ENCODE peak calls at places on chromosomes 3 and 15, in ten cellular contexts. One of them, this sample, is unnamed.

GRCh38 chr3:100590114-100590839 is 19.1 kb upstream of the ADGRG7 start:
- DNase-seq in progenitor cell of endocrine pancreas: peak
- DNase-seq in NCI-H1436: peak
- DNase-seq in ELR: peak
- DNase-seq in stimulated activated CD8-positive, alpha-beta memory T cell treated with anti-CD3 and anti-CD28 coated beads, Interleukin-2, amount 100 ng/mL, for 48 hours: no peak
- DNase-seq in stimulated activated effector memory CD8-positive, alpha-beta T cell treated with anti-CD3 and anti-CD28 coated beads, Interleukin-12 subunit alpha, Interleukin-12 subunit beta, amount 100 ng/mL, for 72 hours: peak
- DNase-seq in B cell: peak
- DNase-seq in neural progenitor cell: peak
- DNase-seq in GM20000: peak
- DNase-seq in SW480: peak
- DNase-seq in this sample: peak

GRCh38 chr3:60363817-60364216 is 887.4 kb downstream of the FHIT start:
- DNase-seq in SW480: peak
- DNase-seq in GM20000: peak
- DNase-seq in NCI-H1436: no peak
- DNase-seq in stimulated activated CD8-positive, alpha-beta memory T cell treated with anti-CD3 and anti-CD28 coated beads, Interleukin-2, amount 100 ng/mL, for 48 hours: no peak
- DNase-seq in stimulated activated effector memory CD8-positive, alpha-beta T cell treated with anti-CD3 and anti-CD28 coated beads, Interleukin-12 subunit alpha, Interleukin-12 subunit beta, amount 100 ng/mL, for 72 hours: no peak
- DNase-seq in neural progenitor cell: no peak
- DNase-seq in ELR: no peak
- DNase-seq in progenitor cell of endocrine pancreas: no peak
- DNase-seq in B cell: no peak
- DNase-seq in this sample: no peak

GRCh38 chr15:70669006-70669602 is 94.3 kb downstream of the UACA start:
- DNase-seq in GM20000: peak
- DNase-seq in stimulated activated effector memory CD8-positive, alpha-beta T cell treated with anti-CD3 and anti-CD28 coated beads, Interleukin-12 subunit alpha, Interleukin-12 subunit beta, amount 100 ng/mL, for 72 hours: no peak
- DNase-seq in neural progenitor cell: no peak
- DNase-seq in ELR: peak
- DNase-seq in stimulated activated CD8-positive, alpha-beta memory T cell treated with anti-CD3 and anti-CD28 coated beads, Interleukin-2, amount 100 ng/mL, for 48 hours: no peak
- DNase-seq in progenitor cell of endocrine pancreas: no peak
- DNase-seq in SW480: no peak
- DNase-seq in B cell: no peak
- DNase-seq in NCI-H1436: no peak
- DNase-seq in this sample: no peak

GRCh38 chr3:13879946-13880810 is at the start of gene WNT7A:
- DNase-seq in GM20000: peak
- DNase-seq in NCI-H1436: no peak
- DNase-seq in neural progenitor cell: peak
- DNase-seq in stimulated activated effector memory CD8-positive, alpha-beta T cell treated with anti-CD3 and anti-CD28 coated beads, Interleukin-12 subunit alpha, Interleukin-12 subunit beta, amount 100 ng/mL, for 72 hours: no peak
- DNase-seq in progenitor cell of endocrine pancreas: peak
- DNase-seq in ELR: peak
- DNase-seq in B cell: peak
- DNase-seq in SW480: peak
- DNase-seq in stimulated activated CD8-positive, alpha-beta memory T cell treated with anti-CD3 and anti-CD28 coated beads, Interleukin-2, amount 100 ng/mL, for 48 hours: peak
- DNase-seq in this sample: no peak

GRCh38 chr3:5227812-5228211 is 40.3 kb downstream of the EDEM1 start:
- DNase-seq in stimulated activated effector memory CD8-positive, alpha-beta T cell treated with anti-CD3 and anti-CD28 coated beads, Interleukin-12 subunit alpha, Interleukin-12 subunit beta, amount 100 ng/mL, for 72 hours: no peak
- DNase-seq in B cell: no peak
- DNase-seq in SW480: no peak
- DNase-seq in NCI-H1436: no peak
- DNase-seq in GM20000: no peak
- DNase-seq in ELR: no peak
- DNase-seq in neural progenitor cell: no peak
- DNase-seq in progenitor cell of endocrine pancreas: no peak
- DNase-seq in stimulated activated CD8-positive, alpha-beta memory T cell treated with anti-CD3 and anti-CD28 coated beads, Interleukin-2, amount 100 ng/mL, for 48 hours: no peak
- DNase-seq in this sample: no peak

GRCh38 chr3:142019794-142020320 is 129.5 kb downstream of the TFDP2 start:
- DNase-seq in NCI-H1436: no peak
- DNase-seq in GM20000: peak
- DNase-seq in neural progenitor cell: no peak
- DNase-seq in progenitor cell of endocrine pancreas: no peak
- DNase-seq in stimulated activated CD8-positive, alpha-beta memory T cell treated with anti-CD3 and anti-CD28 coated beads, Interleukin-2, amount 100 ng/mL, for 48 hours: no peak
- DNase-seq in B cell: no peak
- DNase-seq in stimulated activated effector memory CD8-positive, alpha-beta T cell treated with anti-CD3 and anti-CD28 coated beads, Interleukin-12 subunit alpha, Interleukin-12 subunit beta, amount 100 ng/mL, for 72 hours: no peak
- DNase-seq in ELR: peak
- DNase-seq in SW480: no peak
- DNase-seq in this sample: no peak

GRCh38 chr3:56980798-56981390 is 79.6 kb upstream of the SPATA12 start:
- DNase-seq in ELR: peak
- DNase-seq in GM20000: no peak
- DNase-seq in progenitor cell of endocrine pancreas: no peak
- DNase-seq in stimulated activated effector memory CD8-positive, alpha-beta T cell treated with anti-CD3 and anti-CD28 coated beads, Interleukin-12 subunit alpha, Interleukin-12 subunit beta, amount 100 ng/mL, for 72 hours: peak
- DNase-seq in neural progenitor cell: no peak
- DNase-seq in stimulated activated CD8-positive, alpha-beta memory T cell treated with anti-CD3 and anti-CD28 coated beads, Interleukin-2, amount 100 ng/mL, for 48 hours: peak
- DNase-seq in SW480: peak
- DNase-seq in B cell: no peak
- DNase-seq in NCI-H1436: no peak
- DNase-seq in this sample: no peak

GRCh38 chr3:98824256-98824655 is 61.1 kb downstream of the ST3GAL6 start:
- DNase-seq in stimulated activated effector memory CD8-positive, alpha-beta T cell treated with anti-CD3 and anti-CD28 coated beads, Interleukin-12 subunit alpha, Interleukin-12 subunit beta, amount 100 ng/mL, for 72 hours: no peak
- DNase-seq in NCI-H1436: no peak
- DNase-seq in GM20000: no peak
- DNase-seq in SW480: no peak
- DNase-seq in progenitor cell of endocrine pancreas: no peak
- DNase-seq in neural progenitor cell: no peak
- DNase-seq in B cell: no peak
- DNase-seq in stimulated activated CD8-positive, alpha-beta memory T cell treated with anti-CD3 and anti-CD28 coated beads, Interleukin-2, amount 100 ng/mL, for 48 hours: no peak
- DNase-seq in ELR: peak
- DNase-seq in this sample: no peak

GRCh38 chr3:105802073-105802706 is 66.6 kb downstream of the CBLB start:
- DNase-seq in progenitor cell of endocrine pancreas: no peak
- DNase-seq in GM20000: no peak
- DNase-seq in neural progenitor cell: no peak
- DNase-seq in B cell: no peak
- DNase-seq in SW480: no peak
- DNase-seq in stimulated activated CD8-positive, alpha-beta memory T cell treated with anti-CD3 and anti-CD28 coated beads, Interleukin-2, amount 100 ng/mL, for 48 hours: no peak
- DNase-seq in NCI-H1436: no peak
- DNase-seq in ELR: no peak
- DNase-seq in stimulated activated effector memory CD8-positive, alpha-beta T cell treated with anti-CD3 and anti-CD28 coated beads, Interleukin-12 subunit alpha, Interleukin-12 subunit beta, amount 100 ng/mL, for 72 hours: no peak
- DNase-seq in this sample: no peak

GRCh38 chr15:74201656-74202420 is 749 bp downstream of the STRA6 start:
- DNase-seq in stimulated activated CD8-positive, alpha-beta memory T cell treated with anti-CD3 and anti-CD28 coated beads, Interleukin-2, amount 100 ng/mL, for 48 hours: no peak
- DNase-seq in neural progenitor cell: no peak
- DNase-seq in ELR: peak
- DNase-seq in progenitor cell of endocrine pancreas: no peak
- DNase-seq in stimulated activated effector memory CD8-positive, alpha-beta T cell treated with anti-CD3 and anti-CD28 coated beads, Interleukin-12 subunit alpha, Interleukin-12 subunit beta, amount 100 ng/mL, for 72 hours: no peak
- DNase-seq in SW480: no peak
- DNase-seq in B cell: no peak
- DNase-seq in GM20000: no peak
- DNase-seq in NCI-H1436: no peak
- DNase-seq in this sample: no peak

GRCh38 chr3:149736180-149737100 is 15.8 kb downstream of the COMMD2 start:
- DNase-seq in ELR: peak
- DNase-seq in SW480: peak
- DNase-seq in B cell: no peak
- DNase-seq in stimulated activated effector memory CD8-positive, alpha-beta T cell treated with anti-CD3 and anti-CD28 coated beads, Interleukin-12 subunit alpha, Interleukin-12 subunit beta, amount 100 ng/mL, for 72 hours: no peak
- DNase-seq in NCI-H1436: no peak
- DNase-seq in neural progenitor cell: no peak
- DNase-seq in stimulated activated CD8-positive, alpha-beta memory T cell treated with anti-CD3 and anti-CD28 coated beads, Interleukin-2, amount 100 ng/mL, for 48 hours: no peak
- DNase-seq in GM20000: no peak
- DNase-seq in progenitor cell of endocrine pancreas: no peak
- DNase-seq in this sample: no peak

GRCh38 chr3:47362704-47363103 is 18.1 kb upstream of the PTPN23 start:
- DNase-seq in B cell: no peak
- DNase-seq in stimulated activated CD8-positive, alpha-beta memory T cell treated with anti-CD3 and anti-CD28 coated beads, Interleukin-2, amount 100 ng/mL, for 48 hours: no peak
- DNase-seq in GM20000: no peak
- DNase-seq in progenitor cell of endocrine pancreas: no peak
- DNase-seq in SW480: no peak
- DNase-seq in stimulated activated effector memory CD8-positive, alpha-beta T cell treated with anti-CD3 and anti-CD28 coated beads, Interleukin-12 subunit alpha, Interleukin-12 subunit beta, amount 100 ng/mL, for 72 hours: no peak
- DNase-seq in neural progenitor cell: no peak
- DNase-seq in NCI-H1436: no peak
- DNase-seq in ELR: no peak
- DNase-seq in this sample: peak

GRCh38 chr3:172321035-172321434 is 127.2 kb downstream of the GHSR start:
- DNase-seq in ELR: peak
- DNase-seq in stimulated activated effector memory CD8-positive, alpha-beta T cell treated with anti-CD3 and anti-CD28 coated beads, Interleukin-12 subunit alpha, Interleukin-12 subunit beta, amount 100 ng/mL, for 72 hours: no peak
- DNase-seq in progenitor cell of endocrine pancreas: no peak
- DNase-seq in B cell: no peak
- DNase-seq in neural progenitor cell: no peak
- DNase-seq in GM20000: peak
- DNase-seq in SW480: peak
- DNase-seq in NCI-H1436: no peak
- DNase-seq in stimulated activated CD8-positive, alpha-beta memory T cell treated with anti-CD3 and anti-CD28 coated beads, Interleukin-2, amount 100 ng/mL, for 48 hours: no peak
- DNase-seq in this sample: no peak

GRCh38 chr3:61810953-61811497 is 249.7 kb downstream of the PTPRG start:
- DNase-seq in B cell: no peak
- DNase-seq in GM20000: no peak
- DNase-seq in progenitor cell of endocrine pancreas: no peak
- DNase-seq in SW480: no peak
- DNase-seq in neural progenitor cell: no peak
- DNase-seq in stimulated activated CD8-positive, alpha-beta memory T cell treated with anti-CD3 and anti-CD28 coated beads, Interleukin-2, amount 100 ng/mL, for 48 hours: no peak
- DNase-seq in stimulated activated effector memory CD8-positive, alpha-beta T cell treated with anti-CD3 and anti-CD28 coated beads, Interleukin-12 subunit alpha, Interleukin-12 subunit beta, amount 100 ng/mL, for 72 hours: no peak
- DNase-seq in ELR: no peak
- DNase-seq in NCI-H1436: no peak
- DNase-seq in this sample: no peak

GRCh38 chr15:39250001-39250400 is 330.9 kb upstream of the THBS1 start:
- DNase-seq in SW480: no peak
- DNase-seq in neural progenitor cell: no peak
- DNase-seq in progenitor cell of endocrine pancreas: no peak
- DNase-seq in ELR: no peak
- DNase-seq in B cell: no peak
- DNase-seq in stimulated activated CD8-positive, alpha-beta memory T cell treated with anti-CD3 and anti-CD28 coated beads, Interleukin-2, amount 100 ng/mL, for 48 hours: no peak
- DNase-seq in GM20000: no peak
- DNase-seq in stimulated activated effector memory CD8-positive, alpha-beta T cell treated with anti-CD3 and anti-CD28 coated beads, Interleukin-12 subunit alpha, Interleukin-12 subunit beta, amount 100 ng/mL, for 72 hours: no peak
- DNase-seq in NCI-H1436: no peak
- DNase-seq in this sample: no peak

GRCh38 chr3:189457666-189458065 is 173.5 kb upstream of the TP63 start:
- DNase-seq in ELR: no peak
- DNase-seq in stimulated activated CD8-positive, alpha-beta memory T cell treated with anti-CD3 and anti-CD28 coated beads, Interleukin-2, amount 100 ng/mL, for 48 hours: no peak
- DNase-seq in stimulated activated effector memory CD8-positive, alpha-beta T cell treated with anti-CD3 and anti-CD28 coated beads, Interleukin-12 subunit alpha, Interleukin-12 subunit beta, amount 100 ng/mL, for 72 hours: no peak
- DNase-seq in B cell: no peak
- DNase-seq in progenitor cell of endocrine pancreas: no peak
- DNase-seq in NCI-H1436: no peak
- DNase-seq in neural progenitor cell: no peak
- DNase-seq in SW480: no peak
- DNase-seq in GM20000: no peak
- DNase-seq in this sample: no peak

GRCh38 chr3:51977449-51978142 is 2.7 kb downstream of the ABHD14A start:
- DNase-seq in SW480: no peak
- DNase-seq in stimulated activated CD8-positive, alpha-beta memory T cell treated with anti-CD3 and anti-CD28 coated beads, Interleukin-2, amount 100 ng/mL, for 48 hours: no peak
- DNase-seq in ELR: no peak
- DNase-seq in progenitor cell of endocrine pancreas: no peak
- DNase-seq in neural progenitor cell: no peak
- DNase-seq in stimulated activated effector memory CD8-positive, alpha-beta T cell treated with anti-CD3 and anti-CD28 coated beads, Interleukin-12 subunit alpha, Interleukin-12 subunit beta, amount 100 ng/mL, for 72 hours: no peak
- DNase-seq in B cell: no peak
- DNase-seq in GM20000: no peak
- DNase-seq in NCI-H1436: no peak
- DNase-seq in this sample: peak

GRCh38 chr15:25708391-25708790 is 154.7 kb downstream of the ATP10A start:
- DNase-seq in stimulated activated CD8-positive, alpha-beta memory T cell treated with anti-CD3 and anti-CD28 coated beads, Interleukin-2, amount 100 ng/mL, for 48 hours: no peak
- DNase-seq in GM20000: no peak
- DNase-seq in SW480: no peak
- DNase-seq in NCI-H1436: no peak
- DNase-seq in neural progenitor cell: no peak
- DNase-seq in ELR: no peak
- DNase-seq in progenitor cell of endocrine pancreas: no peak
- DNase-seq in stimulated activated effector memory CD8-positive, alpha-beta T cell treated with anti-CD3 and anti-CD28 coated beads, Interleukin-12 subunit alpha, Interleukin-12 subunit beta, amount 100 ng/mL, for 72 hours: no peak
- DNase-seq in B cell: no peak
- DNase-seq in this sample: no peak

GRCh38 chr3:134839422-134839821 is 44.4 kb downstream of the EPHB1 start:
- DNase-seq in SW480: no peak
- DNase-seq in neural progenitor cell: no peak
- DNase-seq in NCI-H1436: no peak
- DNase-seq in stimulated activated effector memory CD8-positive, alpha-beta T cell treated with anti-CD3 and anti-CD28 coated beads, Interleukin-12 subunit alpha, Interleukin-12 subunit beta, amount 100 ng/mL, for 72 hours: no peak
- DNase-seq in progenitor cell of endocrine pancreas: no peak
- DNase-seq in B cell: no peak
- DNase-seq in stimulated activated CD8-positive, alpha-beta memory T cell treated with anti-CD3 and anti-CD28 coated beads, Interleukin-2, amount 100 ng/mL, for 48 hours: no peak
- DNase-seq in GM20000: no peak
- DNase-seq in ELR: no peak
- DNase-seq in this sample: no peak

GRCh38 chr15:46277994-46278885 is 643.4 kb downstream of the SQOR start:
- DNase-seq in neural progenitor cell: peak
- DNase-seq in stimulated activated effector memory CD8-positive, alpha-beta T cell treated with anti-CD3 and anti-CD28 coated beads, Interleukin-12 subunit alpha, Interleukin-12 subunit beta, amount 100 ng/mL, for 72 hours: no peak
- DNase-seq in progenitor cell of endocrine pancreas: no peak
- DNase-seq in stimulated activated CD8-positive, alpha-beta memory T cell treated with anti-CD3 and anti-CD28 coated beads, Interleukin-2, amount 100 ng/mL, for 48 hours: no peak
- DNase-seq in GM20000: no peak
- DNase-seq in ELR: no peak
- DNase-seq in B cell: no peak
- DNase-seq in NCI-H1436: peak
- DNase-seq in SW480: no peak
- DNase-seq in this sample: no peak

GRCh38 chr15:57732526-57733331 is 26.2 kb downstream of the POLR2M start:
- DNase-seq in stimulated activated effector memory CD8-positive, alpha-beta T cell treated with anti-CD3 and anti-CD28 coated beads, Interleukin-12 subunit alpha, Interleukin-12 subunit beta, amount 100 ng/mL, for 72 hours: peak
- DNase-seq in SW480: peak
- DNase-seq in progenitor cell of endocrine pancreas: peak
- DNase-seq in B cell: no peak
- DNase-seq in ELR: peak
- DNase-seq in GM20000: peak
- DNase-seq in NCI-H1436: peak
- DNase-seq in neural progenitor cell: peak
- DNase-seq in stimulated activated CD8-positive, alpha-beta memory T cell treated with anti-CD3 and anti-CD28 coated beads, Interleukin-2, amount 100 ng/mL, for 48 hours: peak
- DNase-seq in this sample: peak

GRCh38 chr15:65824031-65824743 is 32.1 kb upstream of the DENND4A start:
- DNase-seq in NCI-H1436: peak
- DNase-seq in B cell: no peak
- DNase-seq in progenitor cell of endocrine pancreas: peak
- DNase-seq in GM20000: peak
- DNase-seq in stimulated activated effector memory CD8-positive, alpha-beta T cell treated with anti-CD3 and anti-CD28 coated beads, Interleukin-12 subunit alpha, Interleukin-12 subunit beta, amount 100 ng/mL, for 72 hours: no peak
- DNase-seq in neural progenitor cell: peak
- DNase-seq in ELR: peak
- DNase-seq in SW480: peak
- DNase-seq in stimulated activated CD8-positive, alpha-beta memory T cell treated with anti-CD3 and anti-CD28 coated beads, Interleukin-2, amount 100 ng/mL, for 48 hours: no peak
- DNase-seq in this sample: no peak

GRCh38 chr3:146750196-146750595 is 145.1 kb upstream of the PLSCR5 start:
- DNase-seq in stimulated activated effector memory CD8-positive, alpha-beta T cell treated with anti-CD3 and anti-CD28 coated beads, Interleukin-12 subunit alpha, Interleukin-12 subunit beta, amount 100 ng/mL, for 72 hours: no peak
- DNase-seq in GM20000: no peak
- DNase-seq in B cell: no peak
- DNase-seq in progenitor cell of endocrine pancreas: no peak
- DNase-seq in neural progenitor cell: no peak
- DNase-seq in NCI-H1436: no peak
- DNase-seq in SW480: no peak
- DNase-seq in ELR: peak
- DNase-seq in stimulated activated CD8-positive, alpha-beta memory T cell treated with anti-CD3 and anti-CD28 coated beads, Interleukin-2, amount 100 ng/mL, for 48 hours: no peak
- DNase-seq in this sample: no peak

GRCh38 chr3:138118863-138119766 is 3.7 kb upstream of the DZIP1L start:
- DNase-seq in stimulated activated CD8-positive, alpha-beta memory T cell treated with anti-CD3 and anti-CD28 coated beads, Interleukin-2, amount 100 ng/mL, for 48 hours: peak
- DNase-seq in B cell: peak
- DNase-seq in SW480: peak
- DNase-seq in GM20000: peak
- DNase-seq in neural progenitor cell: peak
- DNase-seq in progenitor cell of endocrine pancreas: peak
- DNase-seq in ELR: peak
- DNase-seq in stimulated activated effector memory CD8-positive, alpha-beta T cell treated with anti-CD3 and anti-CD28 coated beads, Interleukin-12 subunit alpha, Interleukin-12 subunit beta, amount 100 ng/mL, for 72 hours: peak
- DNase-seq in NCI-H1436: peak
- DNase-seq in this sample: peak

GRCh38 chr15:69562564-69562963 is 109.9 kb downstream of the RPLP1 start:
- DNase-seq in stimulated activated CD8-positive, alpha-beta memory T cell treated with anti-CD3 and anti-CD28 coated beads, Interleukin-2, amount 100 ng/mL, for 48 hours: no peak
- DNase-seq in NCI-H1436: peak
- DNase-seq in progenitor cell of endocrine pancreas: no peak
- DNase-seq in B cell: no peak
- DNase-seq in neural progenitor cell: no peak
- DNase-seq in stimulated activated effector memory CD8-positive, alpha-beta T cell treated with anti-CD3 and anti-CD28 coated beads, Interleukin-12 subunit alpha, Interleukin-12 subunit beta, amount 100 ng/mL, for 72 hours: no peak
- DNase-seq in GM20000: no peak
- DNase-seq in ELR: no peak
- DNase-seq in SW480: no peak
- DNase-seq in this sample: no peak

GRCh38 chr15:80404057-80404718 is at the start of gene ARNT2:
- DNase-seq in neural progenitor cell: peak
- DNase-seq in progenitor cell of endocrine pancreas: peak
- DNase-seq in GM20000: peak
- DNase-seq in NCI-H1436: peak
- DNase-seq in stimulated activated CD8-positive, alpha-beta memory T cell treated with anti-CD3 and anti-CD28 coated beads, Interleukin-2, amount 100 ng/mL, for 48 hours: no peak
- DNase-seq in ELR: peak
- DNase-seq in B cell: no peak
- DNase-seq in SW480: peak
- DNase-seq in stimulated activated effector memory CD8-positive, alpha-beta T cell treated with anti-CD3 and anti-CD28 coated beads, Interleukin-12 subunit alpha, Interleukin-12 subunit beta, amount 100 ng/mL, for 72 hours: no peak
- DNase-seq in this sample: no peak

GRCh38 chr3:126655887-126656286 is 963 bp upstream of the TXNRD3 start:
- DNase-seq in ELR: no peak
- DNase-seq in stimulated activated CD8-positive, alpha-beta memory T cell treated with anti-CD3 and anti-CD28 coated beads, Interleukin-2, amount 100 ng/mL, for 48 hours: no peak
- DNase-seq in stimulated activated effector memory CD8-positive, alpha-beta T cell treated with anti-CD3 and anti-CD28 coated beads, Interleukin-12 subunit alpha, Interleukin-12 subunit beta, amount 100 ng/mL, for 72 hours: no peak
- DNase-seq in SW480: no peak
- DNase-seq in neural progenitor cell: no peak
- DNase-seq in NCI-H1436: no peak
- DNase-seq in B cell: no peak
- DNase-seq in GM20000: no peak
- DNase-seq in progenitor cell of endocrine pancreas: no peak
- DNase-seq in this sample: no peak

GRCh38 chr3:19947549-19948071 is 713 bp downstream of the RAB5A start:
- DNase-seq in SW480: peak
- DNase-seq in B cell: peak
- DNase-seq in NCI-H1436: peak
- DNase-seq in stimulated activated CD8-positive, alpha-beta memory T cell treated with anti-CD3 and anti-CD28 coated beads, Interleukin-2, amount 100 ng/mL, for 48 hours: no peak
- DNase-seq in GM20000: peak
- DNase-seq in progenitor cell of endocrine pancreas: peak
- DNase-seq in ELR: peak
- DNase-seq in stimulated activated effector memory CD8-positive, alpha-beta T cell treated with anti-CD3 and anti-CD28 coated beads, Interleukin-12 subunit alpha, Interleukin-12 subunit beta, amount 100 ng/mL, for 72 hours: no peak
- DNase-seq in neural progenitor cell: peak
- DNase-seq in this sample: no peak

This sample was measured in Jurkat, Clone E6-1.